ENCODE peak calls at places on chromosome 2, in five cellular contexts. U, J, K, V and P are unnamed samples.

GRCh38 chr2:177551989-177552413 is 159.4 kb downstream of the AGPS start:
- DNase-seq in U (no peak), J (no peak), K (peak), V (no peak), P (peak)

GRCh38 chr2:215002500-215002899 is 135.9 kb downstream of the ABCA12 start:
- DNase-seq in U (no peak), J (peak), K (peak), V (peak), P (peak)

GRCh38 chr2:120758181-120759048 is 22.7 kb downstream of the GLI2 start:
- DNase-seq in U (no peak), J (no peak), K (peak), V (peak), P (no peak)

GRCh38 chr2:100278986-100279385 is 43.3 kb downstream of the LONRF2 start:
- DNase-seq in U (no peak), J (no peak), K (no peak), V (no peak), P (no peak)

GRCh38 chr2:45460825-45461224 is 150.2 kb downstream of the SRBD1 start:
- DNase-seq in U (no peak), J (no peak), K (no peak), V (no peak), P (no peak)

GRCh38 chr2:44101246-44101645 is 67.4 kb upstream of the PPM1B start:
- DNase-seq in U (no peak), J (no peak), K (no peak), V (no peak), P (no peak)

GRCh38 chr2:188853307-188853706 is 120.9 kb upstream of the COL3A1 start:
- DNase-seq in U (no peak), J (peak), K (no peak), V (peak), P (no peak)

GRCh38 chr2:152336103-152336853 is 1.3 kb downstream of the FMNL2 start:
- DNase-seq in U (no peak), J (peak), K (peak), V (peak), P (no peak)

GRCh38 chr2:172351586-172351985 is 75.8 kb upstream of the ITGA6 start:
- DNase-seq in U (no peak), J (no peak), K (no peak), V (no peak), P (no peak)

GRCh38 chr2:73037947-73038585 is 33.4 kb downstream of the SFXN5 start:
- DNase-seq in U (no peak), J (no peak), K (no peak), V (no peak), P (no peak)

GRCh38 chr2:241150660-241151530 is 628 bp downstream of the PPP1R7 start:
- DNase-seq in U (no peak), J (peak), K (peak), V (no peak), P (no peak)

GRCh38 chr2:235216901-235217300 is 265.1 kb downstream of the SH3BP4 start:
- DNase-seq in U (no peak), J (no peak), K (no peak), V (peak), P (no peak)

GRCh38 chr2:171541202-171541884 is 19.1 kb downstream of the CYBRD1 start:
- DNase-seq in U (no peak), J (no peak), K (no peak), V (no peak), P (no peak)

GRCh38 chr2:213834331-213834730 is 550.1 kb downstream of the SPAG16 start:
- DNase-seq in U (no peak), J (peak), K (no peak), V (peak), P (no peak)

GRCh38 chr2:1685078-1685956 is 59.0 kb downstream of the PXDN start:
- DNase-seq in U (no peak), J (no peak), K (no peak), V (no peak), P (no peak)

GRCh38 chr2:101766871-101767739 is 69.6 kb downstream of the MAP4K4 start:
- DNase-seq in U (no peak), J (peak), K (peak), V (peak), P (no peak)

GRCh38 chr2:120053891-120054290 is 41.0 kb downstream of the EPB41L5 start:
- DNase-seq in U (no peak), J (peak), K (no peak), V (peak), P (no peak)

GRCh38 chr2:235106874-235107639 is 155.2 kb downstream of the SH3BP4 start:
- DNase-seq in U (no peak), J (peak), K (peak), V (peak), P (no peak)

GRCh38 chr2:129812071-129812470 is 167.4 kb upstream of the RAB6C start:
- DNase-seq in U (no peak), J (no peak), K (no peak), V (no peak), P (no peak)

GRCh38 chr2:238383743-238384370 is 42.9 kb upstream of the ASB1 start:
- DNase-seq in U (no peak), J (no peak), K (no peak), V (no peak), P (no peak)

GRCh38 chr2:110204408-110205385 is at the start of gene NPHP1:
- DNase-seq in U (peak), J (peak), K (peak), V (peak), P (peak)

GRCh38 chr2:101003278-101003775 is 1.2 kb downstream of the RPL31 start:
- DNase-seq in U (no peak), J (peak), K (no peak), V (peak), P (no peak)

GRCh38 chr2:34738691-34739090 is 1139.6 kb upstream of the FAM98A start:
- DNase-seq in U (no peak), J (no peak), K (peak), V (no peak), P (no peak)

GRCh38 chr2:30235008-30235655 is 3.8 kb downstream of the LBH start:
- DNase-seq in U (peak), J (no peak), K (no peak), V (no peak), P (no peak)

GRCh38 chr2:8628179-8628869 is 53.5 kb upstream of the ID2 start:
- DNase-seq in U (no peak), J (no peak), K (no peak), V (no peak), P (no peak)

GRCh38 chr2:30372836-30373235 is 74.2 kb upstream of the LCLAT1 start:
- DNase-seq in U (no peak), J (no peak), K (no peak), V (peak), P (no peak)

GRCh38 chr2:128786296-128786695 is 467.6 kb upstream of the HS6ST1 start:
- DNase-seq in U (no peak), J (no peak), K (no peak), V (peak), P (no peak)

GRCh38 chr2:217471329-217471728 is 531.5 kb downstream of the TNS1 start:
- DNase-seq in U (no peak), J (peak), K (no peak), V (peak), P (no peak)

GRCh38 chr2:22481507-22482217 is 903.3 kb upstream of the KLHL29 start:
- DNase-seq in U (no peak), J (no peak), K (no peak), V (no peak), P (no peak)

GRCh38 chr2:238444242-238444641 is 17.5 kb downstream of the ASB1 start:
- DNase-seq in U (no peak), J (no peak), K (no peak), V (no peak), P (no peak)

GRCh38 chr2:198006733-198007132 is 202.3 kb downstream of the PLCL1 start:
- DNase-seq in U (no peak), J (no peak), K (no peak), V (no peak), P (no peak)

GRCh38 chr2:198017068-198017467 is 212.7 kb downstream of the PLCL1 start:
- DNase-seq in U (no peak), J (no peak), K (no peak), V (no peak), P (no peak)

GRCh38 chr2:198016244-198016643 is 211.9 kb downstream of the PLCL1 start:
- DNase-seq in U (no peak), J (no peak), K (no peak), V (no peak), P (no peak)

GRCh38 chr2:198008230-198008629 is 203.8 kb downstream of the PLCL1 start:
- DNase-seq in U (no peak), J (no peak), K (no peak), V (no peak), P (no peak)

DNA sequence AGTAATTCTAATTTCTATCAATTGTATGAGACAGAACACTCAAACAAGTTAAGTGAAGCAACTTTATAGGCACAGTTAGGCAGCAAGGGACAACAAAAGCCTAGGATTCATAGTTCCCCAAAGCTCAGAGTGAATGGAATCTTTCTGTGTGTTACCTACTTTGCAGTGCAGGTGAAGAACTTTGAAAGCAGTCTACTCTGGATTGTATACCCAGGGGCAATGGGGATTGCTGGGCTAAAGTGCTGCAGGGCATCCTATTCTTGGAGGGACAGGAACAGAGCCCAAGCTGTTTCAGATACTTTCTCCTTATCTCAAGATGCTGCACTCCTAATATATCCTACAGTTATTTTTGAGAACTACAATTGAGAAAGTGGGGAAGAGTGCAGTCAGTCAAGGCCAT is 207.6 kb downstream of the PLCL1 start:
- DNase-seq in U (no peak), J (no peak), K (no peak), V (no peak), P (no peak)
- TF ChIP-seq CTCF in U (no peak), J (no peak), K (no peak), V (no peak), P (no peak)

DNA sequence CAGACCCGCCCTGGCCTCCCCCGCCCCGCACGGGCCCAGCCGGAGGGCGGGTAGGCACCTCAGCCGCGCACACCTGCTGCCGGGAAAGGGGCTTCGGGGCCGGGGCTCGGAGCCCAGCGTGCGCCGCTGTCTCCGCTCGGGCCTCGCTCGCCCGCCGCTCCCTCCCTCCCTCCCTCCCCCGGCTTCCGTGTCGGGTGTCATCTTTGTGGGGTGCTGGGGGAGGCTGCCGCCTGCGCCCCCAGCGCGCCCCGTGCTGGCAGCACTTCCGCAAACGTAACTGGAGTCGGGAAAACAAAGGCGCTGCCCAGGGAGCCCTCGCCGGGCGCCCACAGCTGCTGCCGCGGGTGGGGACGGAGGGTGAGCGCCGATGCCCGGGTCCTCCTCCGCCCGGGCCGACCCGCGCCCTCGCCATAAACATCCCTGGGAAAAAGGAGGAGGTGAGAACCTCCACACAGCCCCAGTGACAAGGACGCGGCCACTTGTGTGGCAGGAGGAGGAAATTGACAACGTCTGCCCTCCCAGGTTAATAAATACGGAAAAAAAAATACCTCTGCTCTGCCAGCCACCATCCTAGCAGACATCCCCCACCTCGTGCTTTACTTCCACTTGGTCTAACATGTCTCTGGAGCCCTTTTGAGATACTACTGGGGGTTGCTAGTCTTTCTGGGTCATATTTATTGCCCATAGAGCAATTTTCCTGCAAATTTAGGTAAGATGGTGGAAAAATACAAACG is 550 bp downstream of the MFSD6 start:
- DNase-seq in U (peak), J (no peak), K (peak), V (peak), P (no peak)
- TF ChIP-seq CTCF in U (no peak), J (no peak), K (no peak), V (no peak), P (no peak)

DNA sequence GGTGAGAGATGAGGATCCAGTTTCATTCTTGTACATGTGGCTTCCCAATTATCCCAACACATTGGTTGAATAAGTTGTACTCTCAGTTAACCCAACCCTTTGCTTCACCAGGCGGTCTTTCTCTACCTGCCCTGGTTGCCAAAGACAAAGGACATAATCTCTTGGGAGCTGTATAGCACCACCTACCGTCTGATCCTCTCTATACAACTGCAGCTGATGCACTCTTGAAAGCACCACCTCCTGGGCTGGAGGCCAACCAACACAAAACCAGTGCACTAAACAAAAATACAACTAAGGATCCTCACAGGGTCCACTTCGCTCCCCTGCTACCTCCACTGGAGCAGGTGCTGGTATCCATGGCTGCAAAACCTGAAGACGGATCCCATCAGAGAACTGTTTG is 473.6 kb upstream of the NRXN1 start:
- DNase-seq in U (no peak), J (no peak), K (no peak), V (no peak), P (no peak)
- TF ChIP-seq CTCF in U (no peak), J (no peak), K (no peak), V (no peak), P (no peak)

DNA sequence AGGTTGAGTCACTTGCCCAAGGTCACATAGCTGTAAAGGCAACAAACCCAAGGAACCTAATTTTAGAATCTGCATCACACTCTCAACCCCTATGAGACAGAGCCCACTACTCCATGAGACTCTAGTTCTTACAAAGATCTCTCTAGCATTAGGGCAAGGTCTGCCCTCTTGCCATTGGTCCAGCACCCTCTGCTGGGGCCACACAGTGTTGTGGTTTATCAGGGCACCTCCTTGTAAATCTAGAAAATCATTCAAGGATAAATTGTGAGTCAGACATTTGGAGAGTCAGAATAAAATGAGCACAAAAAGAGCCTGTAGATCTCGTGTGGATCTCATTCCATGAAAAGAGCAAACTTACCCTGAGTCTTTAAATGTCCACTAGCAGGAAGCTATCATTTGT is 91.2 kb downstream of the SLC8A1 start:
- DNase-seq in U (no peak), J (no peak), K (no peak), V (no peak), P (no peak)
- TF ChIP-seq CTCF in U (no peak), J (no peak), K (no peak), V (no peak), P (peak)

GRCh38 chr2:182240862-182241371 is 185.9 kb downstream of the PDE1A start:
- DNase-seq in U (no peak), J (peak), K (peak), V (peak), P (peak)
- TF ChIP-seq CTCF in U (no peak), J (peak), K (peak), V (peak), P (peak)

GRCh38 chr2:97774425-97774824 is 61.0 kb downstream of the ZAP70 start:
- DNase-seq in U (no peak), J (no peak), K (peak), V (no peak), P (no peak)
- TF ChIP-seq CTCF in U (no peak), J (peak), K (peak), V (peak), P (peak)

GRCh38 chr2:98478861-98479770 is 34.5 kb downstream of the INPP4A start:
- DNase-seq in U (no peak), J (peak), K (no peak), V (no peak), P (no peak)
- TF ChIP-seq CTCF in U (no peak), J (no peak), K (no peak), V (no peak), P (no peak)

DNA sequence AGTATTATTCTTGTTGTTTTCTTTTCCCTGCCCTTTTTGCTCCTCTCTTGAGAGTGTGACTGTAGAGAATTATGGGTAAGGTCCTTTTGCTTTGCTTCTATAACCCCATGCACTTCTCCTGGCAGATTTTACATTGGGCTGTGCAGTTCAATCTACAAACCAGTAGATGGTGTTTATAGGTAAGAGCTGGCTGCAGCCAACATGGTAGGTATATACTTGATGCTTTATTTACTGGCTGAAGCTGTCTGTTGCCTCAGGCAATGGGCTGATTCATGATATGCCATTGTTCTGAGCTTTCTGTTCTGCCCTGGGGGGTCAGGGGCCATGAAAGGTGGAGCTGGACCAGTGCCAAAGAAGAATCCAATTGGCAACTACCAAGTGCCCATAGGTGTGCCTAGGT is 48.3 kb upstream of the MYL1 start:
- DNase-seq in U (no peak), J (peak), K (peak), V (no peak), P (peak)
- TF ChIP-seq CTCF in U (no peak), J (peak), K (no peak), V (no peak), P (peak)